ENCODE peak calls at places on chromosome 1, in five cellular contexts. One of them, this sample, is unnamed.

GRCh38 chr1:212457740-212458338 is 25.1 kb downstream of the NENF start:
- DNase-seq in progenitor cell of endocrine pancreas: peak; percentile 26
- DNase-seq in adrenal gland: peak; percentile 55
- DNase-seq in mesothelial cell of epicardium: no peak
- DNase-seq in GM12865: peak; percentile 73
- DNase-seq in this sample: no peak

GRCh38 chr1:38740543-38740942 is 119.0 kb downstream of the RRAGC start:
- DNase-seq in adrenal gland: no peak
- DNase-seq in mesothelial cell of epicardium: no peak
- DNase-seq in progenitor cell of endocrine pancreas: no peak
- DNase-seq in GM12865: no peak
- DNase-seq in this sample: no peak

GRCh38 chr1:111192643-111193519 is 7.6 kb downstream of the DENND2D start:
- DNase-seq in adrenal gland: peak; percentile 42
- DNase-seq in mesothelial cell of epicardium: no peak
- DNase-seq in GM12865: peak; percentile 74
- DNase-seq in progenitor cell of endocrine pancreas: no peak
- DNase-seq in this sample: no peak

GRCh38 chr1:184695023-184695422 is 59.6 kb downstream of the EDEM3 start:
- DNase-seq in GM12865: peak; percentile 32
- DNase-seq in adrenal gland: no peak
- DNase-seq in mesothelial cell of epicardium: no peak
- DNase-seq in progenitor cell of endocrine pancreas: no peak
- DNase-seq in this sample: no peak

GRCh38 chr1:100463809-100464424 is 74.0 kb upstream of the GPR88 start:
- DNase-seq in mesothelial cell of epicardium: peak; percentile 45
- DNase-seq in GM12865: peak; percentile 75
- DNase-seq in adrenal gland: peak; percentile 68
- DNase-seq in progenitor cell of endocrine pancreas: peak; percentile 15
- DNase-seq in this sample: no peak

GRCh38 chr1:209513226-209513625 is 70.3 kb upstream of the CAMK1G start:
- DNase-seq in mesothelial cell of epicardium: no peak
- DNase-seq in GM12865: peak; percentile 47
- DNase-seq in progenitor cell of endocrine pancreas: no peak
- DNase-seq in adrenal gland: no peak
- DNase-seq in this sample: no peak

GRCh38 chr1:48704736-48705135 is 72.0 kb downstream of the BEND5 start:
- DNase-seq in progenitor cell of endocrine pancreas: no peak
- DNase-seq in adrenal gland: no peak
- DNase-seq in mesothelial cell of epicardium: no peak
- DNase-seq in GM12865: no peak
- DNase-seq in this sample: no peak

GRCh38 chr1:46533179-46533864 is 18.1 kb downstream of the KNCN start:
- DNase-seq in GM12865: peak; percentile 33
- DNase-seq in adrenal gland: peak; percentile 40
- DNase-seq in progenitor cell of endocrine pancreas: no peak
- DNase-seq in mesothelial cell of epicardium: peak; percentile 61
- DNase-seq in this sample: no peak

GRCh38 chr1:38489844-38490270 is 369.7 kb downstream of the RRAGC start:
- DNase-seq in mesothelial cell of epicardium: peak; percentile 38
- DNase-seq in progenitor cell of endocrine pancreas: no peak
- DNase-seq in GM12865: peak; percentile 75
- DNase-seq in adrenal gland: peak; percentile 23
- DNase-seq in this sample: no peak

DNA sequence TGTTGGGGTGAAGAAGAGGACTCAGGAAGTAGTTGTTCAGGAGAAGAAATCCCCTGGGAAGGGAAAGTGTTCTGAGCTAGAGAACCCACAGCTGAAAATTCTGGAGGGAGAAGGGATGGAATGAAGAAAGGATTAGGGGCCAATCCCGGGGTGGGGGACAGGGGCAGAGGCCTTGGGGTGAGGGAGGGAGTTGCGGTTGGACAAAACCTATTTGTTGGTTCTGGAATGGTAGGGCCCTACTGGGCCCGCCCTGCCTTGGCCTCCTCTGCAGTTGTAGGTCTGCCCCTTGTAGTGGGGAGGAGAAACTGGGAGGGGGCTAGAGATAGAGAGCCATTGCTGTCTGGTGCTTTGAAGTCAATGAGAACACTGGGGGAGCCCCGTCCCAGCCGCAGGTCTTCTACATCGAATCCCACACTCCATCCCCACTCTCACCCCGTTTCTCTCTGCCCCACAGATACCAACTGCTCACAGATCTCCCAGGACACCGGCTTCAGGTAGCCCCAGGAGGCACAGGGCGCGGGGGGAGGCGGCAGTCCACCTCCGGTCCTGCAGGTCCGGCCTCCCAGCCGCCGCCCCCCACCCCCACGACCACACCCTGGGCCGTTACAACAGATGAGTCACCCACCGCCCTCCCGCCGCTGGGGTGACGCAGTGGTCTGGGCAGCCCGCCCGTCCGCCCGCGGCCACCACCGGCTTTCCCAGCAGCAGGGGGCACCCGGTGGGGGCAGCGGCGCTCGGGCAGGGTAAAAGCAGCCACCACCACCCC is 1.1 kb downstream of the TAGLN2 start:
- DNase-seq in progenitor cell of endocrine pancreas: peak; percentile 42
- DNase-seq in GM12865: peak; percentile 75
- DNase-seq in mesothelial cell of epicardium: peak; percentile 66
- DNase-seq in adrenal gland: peak; percentile 91
- DNase-seq in this sample: no peak
- TF ChIP-seq CTCF in progenitor cell of endocrine pancreas: no peak
- TF ChIP-seq CTCF in GM12865: no peak
- TF ChIP-seq CTCF in mesothelial cell of epicardium: no peak
- TF ChIP-seq CTCF in adrenal gland: no peak
- TF ChIP-seq CTCF in this sample: no peak

GRCh38 chr1:85624361-85624760 is 43.8 kb downstream of the CCN1 start:
- DNase-seq in GM12865: no peak
- DNase-seq in progenitor cell of endocrine pancreas: no peak
- DNase-seq in mesothelial cell of epicardium: no peak
- DNase-seq in adrenal gland: no peak
- DNase-seq in this sample: no peak

GRCh38 chr1:85617582-85618237 is 37.1 kb downstream of the CCN1 start:
- DNase-seq in mesothelial cell of epicardium: no peak
- DNase-seq in adrenal gland: no peak
- DNase-seq in GM12865: no peak
- DNase-seq in progenitor cell of endocrine pancreas: no peak
- DNase-seq in this sample: no peak

GRCh38 chr1:85621430-85621829 is 40.9 kb downstream of the CCN1 start:
- DNase-seq in mesothelial cell of epicardium: no peak
- DNase-seq in GM12865: no peak
- DNase-seq in adrenal gland: no peak
- DNase-seq in progenitor cell of endocrine pancreas: no peak
- DNase-seq in this sample: no peak

GRCh38 chr1:85626818-85627217 is 46.3 kb downstream of the CCN1 start:
- DNase-seq in progenitor cell of endocrine pancreas: no peak
- DNase-seq in adrenal gland: no peak
- DNase-seq in GM12865: no peak
- DNase-seq in mesothelial cell of epicardium: no peak
- DNase-seq in this sample: no peak

DNA sequence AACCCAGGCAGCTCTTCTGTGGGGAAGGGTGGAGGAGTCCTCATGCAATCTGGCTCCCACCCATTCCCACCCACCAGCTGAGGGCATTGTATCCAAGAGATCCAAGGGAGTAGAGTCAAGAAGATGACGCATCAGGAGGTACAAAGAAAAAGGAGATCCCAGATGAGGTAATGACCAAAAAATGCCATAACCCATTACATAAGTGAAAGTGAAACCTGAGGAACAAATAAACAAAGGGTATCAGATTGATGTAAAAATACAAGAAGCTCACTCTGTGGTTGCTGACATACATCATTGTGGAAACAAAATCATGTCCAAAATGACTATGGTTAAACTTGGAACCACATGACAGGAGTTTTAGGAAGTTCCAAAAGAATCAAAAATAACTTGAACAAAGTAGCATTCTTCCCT is 42.5 kb downstream of the CCN1 start:
- DNase-seq in mesothelial cell of epicardium: no peak
- DNase-seq in adrenal gland: no peak
- DNase-seq in GM12865: no peak
- DNase-seq in progenitor cell of endocrine pancreas: no peak
- DNase-seq in this sample: no peak
- TF ChIP-seq CTCF in mesothelial cell of epicardium: no peak
- TF ChIP-seq CTCF in adrenal gland: no peak
- TF ChIP-seq CTCF in GM12865: no peak
- TF ChIP-seq CTCF in progenitor cell of endocrine pancreas: no peak
- TF ChIP-seq CTCF in this sample: no peak

DNA sequence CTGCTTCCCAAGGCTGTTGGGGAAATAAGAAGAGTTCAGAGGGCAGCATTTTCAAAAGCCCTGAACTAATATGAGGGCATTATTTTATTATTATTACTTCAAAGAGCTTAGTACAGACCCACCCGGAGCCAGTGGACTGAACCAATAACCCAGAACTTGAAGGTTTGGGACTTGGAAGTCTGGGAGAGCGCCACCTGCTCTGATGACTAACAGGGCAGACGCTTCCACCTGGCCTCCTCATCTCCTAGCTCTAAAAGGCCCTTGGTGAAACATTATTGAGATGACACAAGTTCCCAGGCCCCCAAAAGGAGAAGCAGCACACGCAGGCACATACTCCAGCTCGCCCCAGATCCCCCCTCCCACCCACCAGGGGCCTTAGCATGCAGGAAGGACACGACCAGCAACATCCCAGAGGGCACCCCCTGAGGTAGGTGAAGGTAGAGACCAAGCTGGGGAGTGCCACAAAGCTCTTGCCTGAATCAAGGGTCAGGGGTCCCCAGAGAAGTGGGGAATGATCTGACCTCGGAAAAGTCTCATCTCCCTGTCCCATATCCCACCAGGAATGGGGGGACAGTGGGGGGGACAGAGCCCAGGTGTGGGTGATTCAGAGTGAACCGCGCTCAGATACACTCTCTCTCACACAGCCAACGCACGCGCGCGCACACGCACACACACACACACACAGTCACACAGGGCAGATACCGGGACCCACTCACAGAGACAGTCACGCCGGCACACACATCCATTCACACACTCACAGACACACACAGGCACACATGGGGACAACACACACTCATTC is 1.2 kb downstream of the DLGAP3 start:
- DNase-seq in GM12865: no peak
- DNase-seq in progenitor cell of endocrine pancreas: no peak
- DNase-seq in mesothelial cell of epicardium: no peak
- DNase-seq in adrenal gland: no peak
- DNase-seq in this sample: peak; percentile 63
- TF ChIP-seq CTCF in GM12865: no peak
- TF ChIP-seq CTCF in progenitor cell of endocrine pancreas: no peak
- TF ChIP-seq CTCF in mesothelial cell of epicardium: no peak
- TF ChIP-seq CTCF in adrenal gland: no peak
- TF ChIP-seq CTCF in this sample: no peak

DNA sequence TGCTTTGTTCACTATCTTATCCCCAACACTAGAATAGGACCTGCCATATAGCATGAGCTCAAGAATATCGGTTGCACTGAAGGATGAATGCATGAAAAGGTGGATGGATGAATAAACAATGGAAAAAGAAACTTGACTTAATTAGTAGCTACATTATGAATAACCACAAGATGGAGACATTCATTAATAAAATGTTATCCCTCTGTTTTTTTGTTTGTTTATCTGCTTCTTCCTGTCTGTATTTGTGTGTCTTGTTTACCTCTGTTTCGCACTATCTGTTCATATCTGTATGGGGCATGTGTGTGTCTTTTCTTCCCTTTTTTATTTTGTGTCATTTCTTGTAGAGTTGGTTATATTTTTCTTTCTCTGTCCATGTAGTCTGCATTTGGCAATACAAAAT is 1.1 kb upstream of the OR14I1 start:
- DNase-seq in GM12865: no peak
- DNase-seq in progenitor cell of endocrine pancreas: no peak
- DNase-seq in mesothelial cell of epicardium: no peak
- DNase-seq in adrenal gland: no peak
- DNase-seq in this sample: no peak
- TF ChIP-seq CTCF in GM12865: no peak
- TF ChIP-seq CTCF in progenitor cell of endocrine pancreas: no peak
- TF ChIP-seq CTCF in mesothelial cell of epicardium: no peak
- TF ChIP-seq CTCF in adrenal gland: no peak
- TF ChIP-seq CTCF in this sample: no peak

GRCh38 chr1:167059045-167059728 is 31.0 kb downstream of the GPA33 start:
- DNase-seq in progenitor cell of endocrine pancreas: peak; percentile 73
- DNase-seq in GM12865: peak; percentile 69
- DNase-seq in adrenal gland: peak; percentile 73
- DNase-seq in mesothelial cell of epicardium: peak; percentile 88
- DNase-seq in this sample: no peak

GRCh38 chr1:167059729-167060107 is 30.5 kb downstream of the GPA33 start:
- DNase-seq in progenitor cell of endocrine pancreas: no peak
- DNase-seq in GM12865: no peak
- DNase-seq in mesothelial cell of epicardium: no peak
- DNase-seq in adrenal gland: no peak
- DNase-seq in this sample: no peak

GRCh38 chr1:167061073-167061464 is 29.1 kb downstream of the GPA33 start:
- DNase-seq in GM12865: no peak
- DNase-seq in adrenal gland: no peak
- DNase-seq in progenitor cell of endocrine pancreas: no peak
- DNase-seq in mesothelial cell of epicardium: no peak
- DNase-seq in this sample: no peak

GRCh38 chr1:167057297-167057688 is 32.9 kb downstream of the GPA33 start:
- DNase-seq in mesothelial cell of epicardium: no peak
- DNase-seq in progenitor cell of endocrine pancreas: no peak
- DNase-seq in adrenal gland: peak; percentile 29
- DNase-seq in GM12865: peak; percentile 75
- DNase-seq in this sample: no peak

DNA sequence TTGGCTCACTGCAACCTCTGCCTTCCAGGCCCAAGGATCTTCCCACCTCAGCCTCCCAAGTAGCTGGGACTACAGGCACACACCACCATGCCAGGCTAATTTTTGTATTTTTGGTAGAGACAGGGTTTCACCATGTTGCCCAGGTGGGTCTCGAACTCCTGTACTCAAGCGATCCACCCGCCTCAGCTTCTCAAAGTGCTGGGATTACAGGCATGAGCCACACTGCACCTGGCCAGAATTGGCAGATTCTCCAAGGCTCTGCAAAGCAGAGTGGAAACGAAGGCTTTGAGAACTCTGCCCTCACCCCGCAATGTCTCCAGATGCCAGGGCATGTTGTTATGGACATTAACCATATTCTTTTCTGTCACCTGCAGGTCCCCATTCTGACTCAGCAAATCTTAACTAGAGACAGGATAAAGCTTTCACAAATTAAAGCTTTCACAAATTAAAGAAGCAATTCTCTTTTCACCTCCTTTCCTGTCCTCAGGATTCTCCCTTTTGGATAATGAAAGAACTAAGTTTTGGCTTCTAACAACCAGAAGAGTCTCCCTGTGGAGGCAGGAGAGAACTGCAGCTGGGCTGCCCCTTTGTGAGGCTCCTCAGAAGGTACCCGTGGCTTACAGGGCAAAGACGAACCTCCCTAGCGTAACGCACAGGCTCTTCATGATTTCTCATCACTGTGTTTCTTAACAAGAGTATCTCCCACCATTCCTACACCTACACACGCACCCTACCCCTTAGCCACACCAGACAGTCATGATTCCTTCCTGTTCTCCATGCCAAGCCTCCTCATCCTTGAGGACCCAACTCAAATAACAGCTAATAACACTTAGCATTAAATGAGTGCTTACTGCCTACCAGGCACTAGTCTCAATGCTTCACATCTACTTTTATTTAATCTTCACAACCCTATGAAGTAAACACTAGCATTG is 29.8 kb downstream of the GPA33 start:
- DNase-seq in adrenal gland: no peak
- DNase-seq in GM12865: no peak
- DNase-seq in mesothelial cell of epicardium: no peak
- DNase-seq in progenitor cell of endocrine pancreas: no peak
- DNase-seq in this sample: no peak
- TF ChIP-seq CTCF in adrenal gland: no peak
- TF ChIP-seq CTCF in GM12865: peak; percentile 23
- TF ChIP-seq CTCF in mesothelial cell of epicardium: no peak
- TF ChIP-seq CTCF in progenitor cell of endocrine pancreas: peak; percentile 36
- TF ChIP-seq CTCF in this sample: peak; percentile 54

This sample was measured in type B pancreatic cell.